ENCODE peak calls at places on chromosomes 13 and 19, in five cellular contexts. G is tibial nerve, S is uterus, L is heart left ventricle, N is suprapubic skin. A is an unnamed sample.

GRCh38 chr13:98822238-98822606 is 69.8 kb upstream of the SLC15A1 start:
- DNase-seq in G (no peak), S (no peak), L (no peak), N (no peak), A (peak; percentile 76)

GRCh38 chr13:39144941-39145533 is 106.8 kb downstream of the NHLRC3 start:
- DNase-seq in G (peak; percentile 35), S (peak; percentile 61), L (peak; percentile 60), N (peak; percentile 69), A (peak; percentile 65)

GRCh38 chr13:68895696-68896095 is 1211.9 kb upstream of the ATXN8OS start:
- DNase-seq in G (no peak), S (no peak), L (no peak), N (no peak), A (no peak)

GRCh38 chr19:57293719-57294118 is 13.4 kb downstream of the ZNF460 start:
- DNase-seq in G (no peak), S (no peak), L (no peak), N (no peak), A (no peak)

GRCh38 chr13:103466761-103467160 is 400.5 kb upstream of the SLC10A2 start:
- DNase-seq in G (no peak), S (no peak), L (no peak), N (no peak), A (no peak)

GRCh38 chr13:59384154-59384553 is 779.6 kb downstream of the DIAPH3 start:
- DNase-seq in G (no peak), S (no peak), L (no peak), N (no peak), A (no peak)

GRCh38 chr13:38657191-38657590 is 29.7 kb upstream of the FREM2 start:
- DNase-seq in G (no peak), S (no peak), L (no peak), N (no peak), A (no peak)

GRCh38 chr19:33510728-33511255 is 10.8 kb downstream of the PEPD start:
- DNase-seq in G (no peak), S (no peak), L (no peak), N (no peak), A (no peak)

GRCh38 chr13:40608308-40608707 is 58.1 kb downstream of the FOXO1 start:
- DNase-seq in G (no peak), S (no peak), L (no peak), N (no peak), A (no peak)

GRCh38 chr13:97224544-97225324 is 2.6 kb downstream of the MBNL2 start:
- DNase-seq in G (no peak), S (no peak), L (no peak), N (peak; percentile 85), A (no peak)

GRCh38 chr19:2016041-2016807 is 710 bp upstream of the BTBD2 start:
- DNase-seq in G (peak; percentile 66), S (peak; percentile 94), L (peak; percentile 86), N (peak; percentile 90), A (peak; percentile 82)

GRCh38 chr19:14686411-14686810 is 3.4 kb upstream of the ZNF333 start:
- DNase-seq in G (no peak), S (no peak), L (no peak), N (no peak), A (no peak)

GRCh38 chr13:30307194-30307965 is at the start of gene KATNAL1:
- DNase-seq in G (peak; percentile 57), S (peak; percentile 83), L (peak; percentile 85), N (peak; percentile 88), A (peak; percentile 89)

GRCh38 chr19:17479325-17479791 is 9.0 kb downstream of the SLC27A1 start:
- DNase-seq in G (no peak), S (no peak), L (no peak), N (no peak), A (no peak)

GRCh38 chr19:44822670-44823372 is 13.9 kb downstream of the BCAM start:
- DNase-seq in G (no peak), S (no peak), L (no peak), N (no peak), A (no peak)

GRCh38 chr19:58227964-58228583 is 640 bp upstream of the ZNF544 start:
- DNase-seq in G (no peak), S (no peak), L (no peak), N (no peak), A (no peak)

GRCh38 chr19:29528946-29529645 is 3.3 kb downstream of the VSTM2B start:
- DNase-seq in G (no peak), S (no peak), L (no peak), N (no peak), A (no peak)

GRCh38 chr13:91572439-91572838 is 174.0 kb downstream of the GPC5 start:
- DNase-seq in G (no peak), S (no peak), L (no peak), N (no peak), A (no peak)

GRCh38 chr13:51585696-51586095 is 1.4 kb downstream of the WDFY2 start:
- DNase-seq in G (no peak), S (no peak), L (no peak), N (no peak), A (no peak)

GRCh38 chr19:15841875-15842569 is 26.6 kb upstream of the OR10H1 start:
- DNase-seq in G (no peak), S (no peak), L (no peak), N (peak; percentile 32), A (no peak)

GRCh38 chr13:105773887-105774538 is 761.4 kb downstream of the EFNB2 start:
- DNase-seq in G (no peak), S (no peak), L (no peak), N (no peak), A (no peak)

GRCh38 chr13:94419304-94419943 is 60.1 kb downstream of the DCT start:
- DNase-seq in G (no peak), S (no peak), L (no peak), N (no peak), A (no peak)

GRCh38 chr13:107678075-107678689 is 537.2 kb downstream of the LIG4 start:
- DNase-seq in G (no peak), S (no peak), L (no peak), N (no peak), A (no peak)

GRCh38 chr19:40517248-40517647 is 50.4 kb downstream of the SPTBN4 start:
- DNase-seq in G (no peak), S (no peak), L (no peak), N (no peak), A (no peak)

GRCh38 chr13:59398127-59398526 is 765.6 kb downstream of the DIAPH3 start:
- DNase-seq in G (no peak), S (no peak), L (peak; percentile 24), N (no peak), A (no peak)

GRCh38 chr13:110916671-110917142 is 1.8 kb upstream of the ANKRD10 start:
- DNase-seq in G (no peak), S (no peak), L (no peak), N (no peak), A (no peak)

GRCh38 chr13:23372264-23372905 is 61.1 kb downstream of the SACS start:
- DNase-seq in G (no peak), S (no peak), L (no peak), N (no peak), A (no peak)

GRCh38 chr13:40152145-40152544 is 496.7 kb downstream of the COG6 start:
- DNase-seq in G (no peak), S (no peak), L (no peak), N (no peak), A (no peak)

GRCh38 chr13:32134991-32135390 is 103.4 kb downstream of the FRY start:
- DNase-seq in G (no peak), S (no peak), L (no peak), N (no peak), A (no peak)

GRCh38 chr13:39509616-39510015 is 93.4 kb downstream of the LHFPL6 start:
- DNase-seq in G (no peak), S (no peak), L (no peak), N (no peak), A (no peak)

GRCh38 chr13:21176982-21177284 is 475 bp downstream of the MRPL57 start:
- DNase-seq in G (no peak), S (no peak), L (no peak), N (no peak), A (no peak)

GRCh38 chr13:21171420-21171819 is 4.9 kb downstream of the SKA3 start:
- DNase-seq in G (no peak), S (no peak), L (no peak), N (no peak), A (no peak)

GRCh38 chr13:21175656-21176194 is 627 bp downstream of the SKA3 start:
- DNase-seq in G (no peak), S (no peak), L (no peak), N (no peak), A (no peak)

GRCh38 chr13:21181671-21182070 is 5.2 kb downstream of the MRPL57 start:
- DNase-seq in G (no peak), S (no peak), L (no peak), N (no peak), A (no peak)

DNA sequence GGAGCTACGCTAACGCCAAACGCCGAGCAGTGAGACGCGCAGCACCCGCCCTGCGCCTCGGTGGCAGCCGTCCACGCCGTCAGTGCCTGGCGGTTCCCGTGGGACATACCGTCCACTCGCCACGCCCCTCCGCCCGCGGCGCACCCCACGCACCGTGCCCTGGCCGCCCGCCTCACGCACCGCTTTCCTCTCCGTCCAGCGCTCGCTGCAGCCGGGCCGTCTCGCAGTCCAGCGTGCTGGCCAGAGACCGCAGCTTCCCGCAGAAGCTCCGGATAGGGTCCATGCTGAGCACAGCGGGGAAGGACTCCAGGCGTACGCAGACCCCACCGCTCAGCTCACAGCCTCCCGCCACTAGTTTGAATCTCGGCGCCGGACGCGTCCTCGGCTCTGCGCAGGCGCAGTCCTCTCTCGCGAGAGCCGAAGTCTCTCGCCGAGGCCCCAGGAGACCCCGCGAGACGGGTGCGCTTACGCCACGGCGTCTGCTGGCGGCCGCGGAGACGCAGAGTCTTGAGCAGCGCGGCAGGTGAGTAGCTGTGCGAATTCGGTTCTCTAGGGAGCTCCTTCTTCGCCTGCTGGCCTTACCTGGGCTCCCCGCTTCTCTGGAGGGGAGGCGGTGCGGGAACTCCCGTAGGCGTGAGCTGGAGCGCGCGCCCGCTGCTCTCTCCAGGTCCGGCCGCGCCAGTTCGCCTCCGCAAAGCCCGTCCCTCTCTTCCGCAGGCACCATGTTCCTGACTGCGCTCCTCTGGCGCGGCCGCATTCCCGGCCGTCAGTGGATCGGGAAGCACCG is at the start of the genes MRPL57 and SKA3:
- DNase-seq in G (peak; percentile 81), S (peak; percentile 86), L (peak; percentile 90), N (peak; percentile 91), A (peak; percentile 94)
- TF ChIP-seq CTCF in G (peak; percentile 75), S (peak; percentile 46), L (peak; percentile 35), N (peak; percentile 16), A (no peak)

GRCh38 chr19:5625641-5626040 is 2.8 kb downstream of the SAFB start:
- DNase-seq in G (no peak), S (no peak), L (no peak), N (no peak), A (no peak)
- TF ChIP-seq POLR2A in G (no peak), S (no peak), L (no peak), N (no peak), A (no peak)

GRCh38 chr13:80276371-80277289 is 64.3 kb downstream of the SPRY2 start:
- DNase-seq in G (no peak), S (no peak), L (peak; percentile 27), N (no peak), A (no peak)
- H3K4me3 ChIP-seq in G (no peak overlapping the region), S (no peak overlapping the region), L (no peak overlapping the region), N (no peak overlapping the region), A (no peak overlapping the region)

DNA sequence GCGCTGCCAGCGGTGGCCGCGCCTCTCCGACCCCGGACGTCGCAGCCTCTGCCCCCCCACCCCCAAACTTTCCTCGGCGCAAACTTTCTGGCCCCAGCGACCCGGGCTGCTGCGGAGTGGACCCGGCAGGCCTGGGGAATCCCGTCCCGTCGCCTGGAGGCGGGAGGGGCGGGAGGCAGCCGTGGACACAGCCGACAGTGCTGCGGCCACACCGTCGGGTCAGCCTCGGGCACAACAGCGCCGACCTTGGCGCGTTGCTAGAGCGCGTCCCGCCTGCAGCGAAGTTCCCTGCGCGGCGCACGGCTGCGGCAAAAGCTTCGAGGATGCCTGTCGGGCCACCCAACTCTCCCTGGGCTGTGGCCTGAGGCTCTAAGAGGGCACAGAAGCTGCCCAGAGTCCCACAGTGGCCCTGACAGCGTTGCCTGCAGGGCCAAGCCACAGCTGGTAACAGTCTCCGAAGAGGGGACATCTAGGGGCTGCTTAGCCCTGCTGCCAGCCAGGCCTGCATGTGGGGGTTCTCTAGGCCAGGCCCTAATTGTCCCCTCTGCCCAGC is 1.3 kb downstream of the NFIX start:
- DNase-seq in G (no peak), S (no peak), L (peak; percentile 55), N (no peak), A (no peak)
- TF ChIP-seq CTCF in G (no peak), S (no peak), L (peak; percentile 28), N (no peak), A (no peak)